ENCODE peak calls at places on chromosomes 7 and 10, in four cellular contexts. L is HEK293T, N is K562, R is HepG2. J is an unnamed sample.

GRCh38 chr10:43873717-43874116 is 225.0 kb upstream of the ZNF32 start:
- DNase-seq in L (no peak), N (no peak), R (no peak), J (no peak)

GRCh38 chr10:100927266-100927665 is 14.5 kb downstream of the SLF2 start:
- DNase-seq in L (no peak), N (no peak), R (no peak), J (no peak)

GRCh38 chr10:35025916-35026315 is 64.2 kb downstream of the CUL2 start:
- DNase-seq in L (no peak), N (no peak), R (no peak), J (no peak)

GRCh38 chr10:46558411-46559185 is 2.1 kb upstream of the GPRIN2 start:
- DNase-seq in L (no peak), N (no peak), R (peak; percentile 40), J (no peak)

GRCh38 chr10:48240196-48240595 is 34.3 kb downstream of the FRMPD2 start:
- DNase-seq in L (no peak), N (no peak), R (no peak), J (no peak)

GRCh38 chr10:78924319-78925003 is 144.3 kb upstream of the ZMIZ1 start:
- DNase-seq in L (no peak), N (no peak), R (no peak), J (no peak)

GRCh38 chr7:117241088-117241487 is 81.8 kb downstream of the WNT2 start:
- DNase-seq in L (no peak), N (no peak), R (no peak), J (no peak)

GRCh38 chr10:58275908-58276307 is 6.9 kb downstream of the CISD1 start:
- DNase-seq in L (no peak), N (no peak), R (no peak), J (no peak)

GRCh38 chr10:120382360-120382759 is 74.7 kb upstream of the PLPP4 start:
- DNase-seq in L (no peak), N (no peak), R (no peak), J (no peak)
- TF ChIP-seq FOXK2 in L (no peak), N (no peak), R (no peak), J (no peak)

DNA sequence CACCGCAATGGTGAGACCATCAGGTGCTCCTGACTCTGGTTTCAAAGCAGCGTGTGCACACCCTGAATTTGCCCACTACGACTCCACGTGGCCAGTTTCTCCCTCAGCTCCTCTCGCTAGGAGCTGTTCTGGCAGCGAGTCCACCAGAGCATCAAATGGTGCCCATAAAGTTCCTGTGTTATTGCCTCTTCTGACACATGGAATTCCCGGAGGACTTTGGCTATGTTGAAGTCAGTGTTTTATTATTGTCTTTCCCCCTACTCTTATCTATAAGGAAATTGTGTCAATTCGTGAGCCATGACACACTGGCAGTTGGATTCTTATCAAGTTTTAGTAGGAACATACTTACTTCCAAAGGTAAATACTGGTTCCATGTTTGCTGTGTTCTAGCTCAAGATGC is 53.9 kb upstream of the NPVF start:
- DNase-seq in L (no peak), N (no peak), R (no peak), J (no peak)
- TF ChIP-seq SP1 in L (no peak), N (no peak), R (no peak), J (no peak)

GRCh38 chr7:31443457-31443856 is 70.4 kb upstream of the ITPRID1 start:
- DNase-seq in L (peak; percentile 58), N (peak; percentile 58), R (peak; percentile 26), J (peak; percentile 21)
- TF ChIP-seq FOXK2 in L (no peak), N (no peak), R (no peak), J (no peak)

GRCh38 chr7:99106411-99106810 is 37.5 kb downstream of the SMURF1 start:
- DNase-seq in L (no peak), N (no peak), R (peak; percentile 60), J (no peak)
- TF ChIP-seq SP1 in L (no peak), N (no peak), R (no peak), J (no peak)

GRCh38 chr7:34042406-34042805 is 137.1 kb downstream of the BMPER start:
- DNase-seq in L (no peak), N (no peak), R (no peak), J (no peak)
- TF ChIP-seq FOXK2 in L (no peak), N (no peak), R (no peak), J (no peak)

GRCh38 chr7:94182066-94182465 is 177.9 kb upstream of the BET1 start:
- DNase-seq in L (no peak), N (no peak), R (no peak), J (no peak)
- TF ChIP-seq SP1 in L (no peak), N (no peak), R (no peak), J (no peak)